ENCODE peak calls at places on chromosome 1, in five cellular contexts. H is putamen, Y is mesothelial cell of epicardium, A is tibial artery, D is mesendoderm. F is an unnamed sample.

GRCh38 chr1:247845011-247845692 is 3.5 kb upstream of the OR11L1 start:
- DNase-seq in D (no peak), A (no peak), Y (no peak), H (no peak), F (no peak)

GRCh38 chr1:78040484-78041089 is 5.2 kb upstream of the GIPC2 start:
- DNase-seq in H (no peak), A (no peak), Y (no peak), D (no peak), F (no peak)

GRCh38 chr1:18547460-18547859 is 66.7 kb downstream of the KLHDC7A start:
- DNase-seq in D (peak), Y (no peak), A (no peak), H (no peak), F (no peak)

GRCh38 chr1:235093013-235093618 is 35.5 kb downstream of the TOMM20 start:
- DNase-seq in D (peak), A (peak), H (peak), Y (no peak), F (no peak)

GRCh38 chr1:8006037-8006963 is 19.8 kb downstream of the ERRFI1 start:
- DNase-seq in D (no peak), H (no peak), Y (no peak), A (no peak), F (no peak)

GRCh38 chr1:154629160-154630073 is 21.4 kb upstream of the ADAR start:
- DNase-seq in H (no peak), Y (no peak), D (no peak), A (no peak), F (no peak)

GRCh38 chr1:215137985-215138384 is 55.4 kb downstream of the KCNK2 start:
- DNase-seq in D (no peak), Y (no peak), H (no peak), A (no peak), F (no peak)

GRCh38 chr1:209876091-209876800 is 48.5 kb downstream of the UTP25 start:
- DNase-seq in Y (no peak), H (no peak), A (no peak), D (no peak), F (no peak)

GRCh38 chr1:220901906-220902305 is 22.7 kb downstream of the HLX start:
- DNase-seq in H (no peak), A (no peak), Y (no peak), D (no peak), F (no peak)

GRCh38 chr1:37036667-37037053 is 2.3 kb upstream of the GRIK3 start:
- DNase-seq in A (no peak), D (no peak), H (no peak), Y (no peak), F (no peak)

GRCh38 chr1:117067528-117068370 is 7.6 kb downstream of the TTF2 start:
- DNase-seq in Y (peak), H (peak), A (no peak), D (peak), F (no peak)

GRCh38 chr1:163528710-163529348 is 207.1 kb downstream of the NUF2 start:
- DNase-seq in Y (no peak), H (no peak), A (no peak), D (peak), F (no peak)

GRCh38 chr1:3510136-3510955 is 55.9 kb downstream of the ARHGEF16 start:
- DNase-seq in D (no peak), H (peak), Y (no peak), A (no peak), F (no peak)

GRCh38 chr1:36797761-36798160 is 236.6 kb downstream of the GRIK3 start:
- DNase-seq in D (no peak), Y (no peak), A (no peak), H (no peak), F (no peak)

GRCh38 chr1:17176306-17177061 is 28.4 kb upstream of the PADI1 start:
- DNase-seq in Y (no peak), D (no peak), H (peak), A (no peak), F (no peak)

GRCh38 chr1:204317170-204317569 is 42.6 kb downstream of the PLEKHA6 start:
- DNase-seq in D (peak), Y (no peak), H (no peak), A (no peak), F (no peak)

GRCh38 chr1:23394664-23395063 is 25.0 kb upstream of the ZNF436 start:
- DNase-seq in Y (no peak), A (peak), D (peak), H (no peak), F (no peak)

GRCh38 chr1:222369991-222370910 is 177.7 kb downstream of the HHIPL2 start:
- DNase-seq in D (peak), H (no peak), A (no peak), Y (no peak), F (no peak)

GRCh38 chr1:236141447-236142357 is 637 bp upstream of the GPR137B start:
- DNase-seq in Y (no peak), A (no peak), H (peak), D (peak), F (no peak)

GRCh38 chr1:145926706-145927072 is 595 bp downstream of the RBM8A start:
- DNase-seq in A (no peak), Y (no peak), H (no peak), D (no peak), F (no peak)